ENCODE peak calls at places on chromosomes 6 and 20, in four cellular contexts. One of them, this sample, is unnamed.

GRCh38 chr6:91155129-91155528 is 568.3 kb upstream of the MAP3K7 start:
- DNase-seq in fibroblast of mammary gland: no peak
- DNase-seq in heart right ventricle: no peak
- DNase-seq in cardiac muscle cell: no peak
- DNase-seq in this sample: peak; percentile 13

GRCh38 chr20:45998761-45999160 is 9.9 kb upstream of the MMP9 start:
- DNase-seq in fibroblast of mammary gland: no peak
- DNase-seq in heart right ventricle: no peak
- DNase-seq in cardiac muscle cell: no peak
- DNase-seq in this sample: no peak

GRCh38 chr20:58135441-58136170 is 92.8 kb downstream of the ANKRD60 start:
- DNase-seq in fibroblast of mammary gland: no peak
- DNase-seq in heart right ventricle: no peak
- DNase-seq in cardiac muscle cell: no peak
- DNase-seq in this sample: no peak

GRCh38 chr6:32908897-32909296 is 31.9 kb downstream of the HLA-DMB start:
- DNase-seq in fibroblast of mammary gland: no peak
- DNase-seq in heart right ventricle: no peak
- DNase-seq in cardiac muscle cell: no peak
- DNase-seq in this sample: no peak

GRCh38 chr6:154537486-154537885 is 27.0 kb upstream of the CNKSR3 start:
- DNase-seq in fibroblast of mammary gland: no peak
- DNase-seq in heart right ventricle: no peak
- DNase-seq in cardiac muscle cell: no peak
- DNase-seq in this sample: no peak

GRCh38 chr20:43558412-43559146 is at the start of gene SGK2:
- DNase-seq in fibroblast of mammary gland: peak; percentile 63
- DNase-seq in heart right ventricle: no peak
- DNase-seq in cardiac muscle cell: peak; percentile 43
- DNase-seq in this sample: no peak

GRCh38 chr6:19301980-19302379 is 535.2 kb upstream of the ID4 start:
- DNase-seq in fibroblast of mammary gland: peak; percentile 69
- DNase-seq in heart right ventricle: no peak
- DNase-seq in cardiac muscle cell: no peak
- DNase-seq in this sample: no peak

GRCh38 chr20:62274332-62275262 is 28.2 kb upstream of the ADRM1 start:
- DNase-seq in fibroblast of mammary gland: no peak
- DNase-seq in heart right ventricle: no peak
- DNase-seq in cardiac muscle cell: no peak
- DNase-seq in this sample: no peak

GRCh38 chr20:40286991-40287531 is 402.0 kb downstream of the MAFB start:
- DNase-seq in fibroblast of mammary gland: no peak
- DNase-seq in heart right ventricle: peak; percentile 80
- DNase-seq in cardiac muscle cell: no peak
- DNase-seq in this sample: no peak

GRCh38 chr6:158662607-158663464 is 13.0 kb downstream of the SYTL3 start:
- DNase-seq in fibroblast of mammary gland: peak; percentile 59
- DNase-seq in heart right ventricle: no peak
- DNase-seq in cardiac muscle cell: no peak
- DNase-seq in this sample: no peak

GRCh38 chr20:44643596-44644383 is 7.7 kb downstream of the ADA start:
- DNase-seq in fibroblast of mammary gland: peak; percentile 79
- DNase-seq in heart right ventricle: peak; percentile 81
- DNase-seq in cardiac muscle cell: peak; percentile 41
- DNase-seq in this sample: peak; percentile 53

GRCh38 chr20:1438361-1438760 is 28.3 kb downstream of the NSFL1C start:
- DNase-seq in fibroblast of mammary gland: no peak
- DNase-seq in heart right ventricle: no peak
- DNase-seq in cardiac muscle cell: no peak
- DNase-seq in this sample: no peak

GRCh38 chr6:4856779-4857178 is 80.6 kb downstream of the CDYL start:
- DNase-seq in fibroblast of mammary gland: no peak
- DNase-seq in heart right ventricle: no peak
- DNase-seq in cardiac muscle cell: no peak
- DNase-seq in this sample: no peak

GRCh38 chr20:39066464-39066863 is 104.3 kb downstream of the DHX35 start:
- DNase-seq in fibroblast of mammary gland: no peak
- DNase-seq in heart right ventricle: no peak
- DNase-seq in cardiac muscle cell: peak; percentile 45
- DNase-seq in this sample: no peak
- TF ChIP-seq CTCF in fibroblast of mammary gland: no peak
- TF ChIP-seq CTCF in heart right ventricle: no peak
- TF ChIP-seq CTCF in cardiac muscle cell: no peak
- TF ChIP-seq CTCF in this sample: no peak

DNA sequence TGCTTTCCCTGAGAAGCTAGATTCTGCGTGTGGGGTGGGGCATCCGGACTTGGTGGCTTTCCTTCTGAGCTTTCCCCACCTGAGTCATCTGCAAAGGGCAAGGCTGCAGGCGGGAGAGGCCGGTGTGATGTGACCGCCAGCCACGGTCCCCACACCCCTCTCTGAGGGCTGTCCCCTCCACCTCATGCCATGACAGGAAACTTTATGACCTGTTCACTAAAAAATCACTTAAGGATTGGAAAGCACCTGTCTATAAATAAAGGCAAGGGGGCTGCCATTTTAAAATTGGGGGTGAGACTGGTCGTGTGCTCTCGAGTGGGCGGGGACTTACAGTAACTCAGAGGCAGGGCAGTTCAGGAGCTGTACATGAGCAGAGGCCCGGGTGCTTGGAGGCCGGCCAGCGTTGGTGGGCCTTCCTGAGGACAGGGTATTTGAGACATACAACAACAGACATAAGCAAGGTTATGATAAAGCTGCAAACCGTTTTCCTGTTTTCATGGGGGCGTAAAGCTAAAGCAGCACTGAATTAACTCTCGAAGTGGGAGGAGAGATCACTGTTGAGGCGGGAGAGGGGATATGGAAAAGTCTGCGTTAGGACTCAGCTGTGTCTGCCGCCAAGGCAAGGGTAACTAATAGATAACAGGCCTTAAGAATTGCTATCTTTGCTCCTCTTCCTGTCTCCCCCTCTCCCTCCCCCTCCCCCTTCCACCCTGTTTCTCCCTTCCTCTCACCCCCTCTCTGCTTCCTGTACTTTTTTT is 16.1 kb upstream of the SERPINB1 start:
- DNase-seq in fibroblast of mammary gland: peak; percentile 53
- DNase-seq in heart right ventricle: peak; percentile 83
- DNase-seq in cardiac muscle cell: no peak
- DNase-seq in this sample: peak; percentile 94
- H3K4me3 ChIP-seq in fibroblast of mammary gland: no peak overlapping the region
- H3K4me3 ChIP-seq in heart right ventricle: no peak overlapping the region
- H3K4me3 ChIP-seq in cardiac muscle cell: no peak overlapping the region
- H3K4me3 ChIP-seq in this sample: peak overlapping the region; percentile 61

DNA sequence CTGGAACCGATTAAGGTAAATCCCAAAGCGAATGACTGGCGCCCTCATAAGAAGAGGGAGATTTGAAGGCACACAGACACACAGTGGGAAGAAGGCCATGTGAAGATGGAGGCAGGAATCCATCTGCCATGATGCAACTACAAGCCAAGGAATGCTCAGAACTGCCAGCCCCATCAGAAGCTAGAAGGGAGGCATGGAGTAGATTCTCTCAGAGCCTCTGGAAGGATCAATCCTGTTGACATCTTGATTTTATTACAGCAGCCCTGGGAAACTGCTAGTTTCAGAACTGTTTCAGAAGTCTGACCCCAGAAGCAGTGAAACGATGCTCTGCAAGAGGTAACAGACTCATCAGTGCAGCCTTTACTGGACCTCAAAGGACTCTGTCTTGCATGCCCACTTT is 103.5 kb upstream of the GPR6 start:
- DNase-seq in fibroblast of mammary gland: no peak
- DNase-seq in heart right ventricle: no peak
- DNase-seq in cardiac muscle cell: no peak
- DNase-seq in this sample: no peak
- TF ChIP-seq CTCF in fibroblast of mammary gland: no peak
- TF ChIP-seq CTCF in heart right ventricle: no peak
- TF ChIP-seq CTCF in cardiac muscle cell: no peak
- TF ChIP-seq CTCF in this sample: no peak

GRCh38 chr20:63759377-63759901 is 19.9 kb downstream of the SLC2A4RG start:
- DNase-seq in fibroblast of mammary gland: peak; percentile 52
- DNase-seq in heart right ventricle: no peak
- DNase-seq in cardiac muscle cell: no peak
- DNase-seq in this sample: no peak
- H3K4me3 ChIP-seq in fibroblast of mammary gland: no peak overlapping the region
- H3K4me3 ChIP-seq in heart right ventricle: no peak overlapping the region
- H3K4me3 ChIP-seq in cardiac muscle cell: no peak overlapping the region
- H3K4me3 ChIP-seq in this sample: no peak overlapping the region

This sample was measured in GM12865.